ENCODE peak calls at places on chromosomes 16 and 17, in seven cellular contexts. One of them, this sample, is unnamed.

GRCh38 chr17:42980274-42980765 is at the start of gene RUNDC1:
- DNase-seq in colonic mucosa: peak
- DNase-seq in AG04450: peak
- DNase-seq in heart right ventricle: peak
- DNase-seq in esophagus squamous epithelium: peak
- DNase-seq in prostate gland: peak
- DNase-seq in transverse colon: peak
- DNase-seq in this sample: peak

GRCh38 chr16:9047689-9048301 is 43.6 kb upstream of the HAPSTR1 start:
- DNase-seq in transverse colon: peak
- DNase-seq in AG04450: peak
- DNase-seq in prostate gland: peak
- DNase-seq in colonic mucosa: peak
- DNase-seq in esophagus squamous epithelium: peak
- DNase-seq in heart right ventricle: peak
- DNase-seq in this sample: peak

GRCh38 chr17:29214215-29215146 is 32.2 kb upstream of the CRYBA1 start:
- DNase-seq in esophagus squamous epithelium: no peak
- DNase-seq in AG04450: no peak
- DNase-seq in prostate gland: no peak
- DNase-seq in transverse colon: no peak
- DNase-seq in colonic mucosa: no peak
- DNase-seq in heart right ventricle: no peak
- DNase-seq in this sample: no peak

GRCh38 chr17:78343433-78344201 is 16.3 kb downstream of the SOCS3 start:
- DNase-seq in heart right ventricle: no peak
- DNase-seq in prostate gland: no peak
- DNase-seq in transverse colon: peak
- DNase-seq in AG04450: no peak
- DNase-seq in esophagus squamous epithelium: peak
- DNase-seq in colonic mucosa: peak
- DNase-seq in this sample: no peak

GRCh38 chr16:89696598-89697128 is 4.8 kb downstream of the SPATA2L start:
- DNase-seq in heart right ventricle: no peak
- DNase-seq in transverse colon: peak
- DNase-seq in colonic mucosa: no peak
- DNase-seq in prostate gland: no peak
- DNase-seq in AG04450: no peak
- DNase-seq in esophagus squamous epithelium: no peak
- DNase-seq in this sample: no peak

GRCh38 chr17:4162775-4163498 is 19.9 kb downstream of the CYB5D2 start:
- DNase-seq in heart right ventricle: peak
- DNase-seq in AG04450: no peak
- DNase-seq in transverse colon: no peak
- DNase-seq in esophagus squamous epithelium: no peak
- DNase-seq in prostate gland: no peak
- DNase-seq in colonic mucosa: no peak
- DNase-seq in this sample: no peak

GRCh38 chr17:62791235-62792121 is 16.6 kb downstream of the MARCHF10 start:
- DNase-seq in colonic mucosa: no peak
- DNase-seq in AG04450: peak
- DNase-seq in heart right ventricle: no peak
- DNase-seq in prostate gland: no peak
- DNase-seq in esophagus squamous epithelium: no peak
- DNase-seq in transverse colon: no peak
- DNase-seq in this sample: peak

GRCh38 chr17:55458977-55459376 is 37.3 kb upstream of the MMD start:
- DNase-seq in heart right ventricle: no peak
- DNase-seq in AG04450: no peak
- DNase-seq in transverse colon: no peak
- DNase-seq in prostate gland: no peak
- DNase-seq in esophagus squamous epithelium: no peak
- DNase-seq in colonic mucosa: no peak
- DNase-seq in this sample: peak

GRCh38 chr17:4604111-4604644 is 19.8 kb downstream of the SMTNL2 start:
- DNase-seq in colonic mucosa: no peak
- DNase-seq in esophagus squamous epithelium: no peak
- DNase-seq in AG04450: no peak
- DNase-seq in transverse colon: no peak
- DNase-seq in heart right ventricle: peak
- DNase-seq in prostate gland: no peak
- DNase-seq in this sample: peak

DNA sequence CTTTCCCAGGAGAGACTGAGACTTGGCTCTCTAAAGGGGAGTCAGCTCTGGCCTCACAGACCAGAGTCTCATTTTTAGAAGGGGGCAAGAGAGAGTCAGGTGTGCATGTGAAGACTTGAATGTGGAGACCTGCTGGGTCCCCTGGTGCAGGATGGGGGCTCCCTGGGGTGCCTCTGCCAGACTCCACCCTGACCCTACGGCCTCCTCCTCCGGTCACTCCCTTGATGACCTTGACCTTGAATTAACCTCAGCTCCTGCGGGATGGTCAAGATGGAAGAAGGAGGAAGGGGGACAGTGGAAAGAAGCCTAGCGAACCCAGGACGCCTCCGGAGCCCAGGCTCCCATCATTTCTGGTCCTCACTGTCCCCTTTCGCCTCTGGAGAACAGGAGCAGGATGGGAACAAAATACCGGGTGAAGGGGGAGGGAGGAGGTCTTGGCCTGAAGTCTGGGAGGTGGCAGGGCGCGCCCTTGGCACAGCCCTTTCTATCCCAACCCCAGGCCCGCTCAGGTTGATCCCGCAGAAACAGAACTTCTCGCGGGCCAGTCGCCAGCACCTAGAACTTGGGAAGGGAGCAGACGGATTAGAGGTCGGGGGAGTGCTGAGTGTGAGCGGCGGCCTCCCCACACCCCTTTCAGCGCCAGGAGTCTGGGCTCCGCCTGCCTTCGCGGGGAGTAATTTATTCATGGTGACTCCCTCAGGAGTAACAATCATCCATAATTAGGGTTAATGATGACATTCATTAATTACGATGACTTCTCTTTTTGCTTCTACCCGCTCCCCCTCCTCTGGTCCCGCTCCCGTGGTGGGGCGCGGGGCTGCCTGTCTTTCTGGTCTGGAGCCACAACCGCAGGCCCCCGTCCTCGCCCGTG is 1.6 kb downstream of the STAC2 start:
- DNase-seq in prostate gland: no peak
- DNase-seq in transverse colon: no peak
- DNase-seq in AG04450: no peak
- DNase-seq in heart right ventricle: no peak
- DNase-seq in esophagus squamous epithelium: no peak
- DNase-seq in colonic mucosa: no peak
- DNase-seq in this sample: no peak
- H3K4me3 ChIP-seq in prostate gland: peak
- H3K4me3 ChIP-seq in transverse colon: peak
- H3K4me3 ChIP-seq in AG04450: no peak
- H3K4me3 ChIP-seq in heart right ventricle: peak
- H3K4me3 ChIP-seq in esophagus squamous epithelium: peak
- H3K4me3 ChIP-seq in colonic mucosa: no peak
- H3K4me3 ChIP-seq in this sample: no peak

DNA sequence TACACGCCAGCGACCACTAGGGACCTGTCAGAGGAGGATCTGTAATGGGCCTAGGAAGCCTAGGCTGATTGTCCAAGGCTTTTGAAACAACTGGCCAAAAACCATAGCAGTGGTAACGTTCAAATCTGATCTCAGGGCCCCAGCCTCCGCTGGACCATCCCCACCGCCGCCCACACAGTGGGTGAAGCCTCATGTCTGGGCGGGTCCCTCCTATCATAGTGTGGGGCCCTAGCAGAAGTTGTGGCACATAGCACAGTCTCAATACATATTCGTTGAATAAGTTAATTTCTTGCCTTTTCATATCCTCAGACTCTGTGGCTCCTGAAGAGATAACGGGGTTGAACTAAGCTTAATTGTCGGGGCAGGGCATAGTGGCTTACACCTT is 818 bp downstream of the DPH1 start:
- DNase-seq in AG04450: peak
- DNase-seq in esophagus squamous epithelium: no peak
- DNase-seq in prostate gland: no peak
- DNase-seq in colonic mucosa: no peak
- DNase-seq in transverse colon: peak
- DNase-seq in heart right ventricle: no peak
- DNase-seq in this sample: peak
- TF ChIP-seq CTCF in AG04450: peak
- TF ChIP-seq CTCF in esophagus squamous epithelium: peak
- TF ChIP-seq CTCF in prostate gland: peak
- TF ChIP-seq CTCF in colonic mucosa: peak
- TF ChIP-seq CTCF in transverse colon: peak
- TF ChIP-seq CTCF in heart right ventricle: peak
- TF ChIP-seq CTCF in this sample: peak

GRCh38 chr16:54879681-54880080 is 51.0 kb upstream of the IRX5 start:
- DNase-seq in esophagus squamous epithelium: no peak
- DNase-seq in heart right ventricle: no peak
- DNase-seq in AG04450: no peak
- DNase-seq in colonic mucosa: no peak
- DNase-seq in prostate gland: no peak
- DNase-seq in transverse colon: no peak
- DNase-seq in this sample: no peak
- H3K4me3 ChIP-seq in esophagus squamous epithelium: no peak
- H3K4me3 ChIP-seq in heart right ventricle: no peak
- H3K4me3 ChIP-seq in AG04450: no peak
- H3K4me3 ChIP-seq in colonic mucosa: no peak
- H3K4me3 ChIP-seq in prostate gland: no peak
- H3K4me3 ChIP-seq in transverse colon: no peak
- H3K4me3 ChIP-seq in this sample: no peak

DNA sequence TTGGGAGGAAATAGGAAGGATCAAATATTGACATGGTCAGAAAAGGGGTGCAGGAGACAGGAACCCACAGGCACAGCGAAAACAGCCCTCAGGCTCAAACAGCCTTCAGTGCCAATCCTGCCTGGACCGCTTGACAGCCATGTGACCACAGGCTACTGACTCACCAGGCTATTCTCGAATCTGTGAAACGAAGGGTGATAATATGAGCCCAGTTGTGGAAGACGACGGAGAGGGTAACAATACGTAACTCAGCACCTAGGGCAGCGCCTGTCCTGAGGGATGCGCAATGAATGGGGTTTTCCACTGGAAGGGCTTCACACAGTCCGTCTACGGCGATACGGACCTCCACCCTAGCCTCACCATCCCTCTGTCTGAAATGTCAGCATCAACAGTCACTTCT is 117.3 kb upstream of the RCVRN start:
- DNase-seq in prostate gland: no peak
- DNase-seq in transverse colon: no peak
- DNase-seq in AG04450: no peak
- DNase-seq in esophagus squamous epithelium: no peak
- DNase-seq in heart right ventricle: no peak
- DNase-seq in colonic mucosa: no peak
- DNase-seq in this sample: no peak
- TF ChIP-seq CTCF in prostate gland: no peak
- TF ChIP-seq CTCF in transverse colon: no peak
- TF ChIP-seq CTCF in AG04450: no peak
- TF ChIP-seq CTCF in esophagus squamous epithelium: no peak
- TF ChIP-seq CTCF in heart right ventricle: no peak
- TF ChIP-seq CTCF in colonic mucosa: no peak
- TF ChIP-seq CTCF in this sample: no peak

GRCh38 chr17:65851965-65852736 is 290.7 kb upstream of the AXIN2 start:
- DNase-seq in transverse colon: no peak
- DNase-seq in esophagus squamous epithelium: no peak
- DNase-seq in colonic mucosa: no peak
- DNase-seq in AG04450: no peak
- DNase-seq in heart right ventricle: no peak
- DNase-seq in prostate gland: no peak
- DNase-seq in this sample: no peak

GRCh38 chr17:65855245-65855644 is 293.8 kb upstream of the AXIN2 start:
- DNase-seq in AG04450: no peak
- DNase-seq in heart right ventricle: no peak
- DNase-seq in prostate gland: no peak
- DNase-seq in esophagus squamous epithelium: no peak
- DNase-seq in transverse colon: no peak
- DNase-seq in colonic mucosa: peak
- DNase-seq in this sample: peak

GRCh38 chr17:65855675-65856074 is 294.2 kb upstream of the AXIN2 start:
- DNase-seq in esophagus squamous epithelium: no peak
- DNase-seq in prostate gland: no peak
- DNase-seq in colonic mucosa: no peak
- DNase-seq in AG04450: no peak
- DNase-seq in transverse colon: no peak
- DNase-seq in heart right ventricle: no peak
- DNase-seq in this sample: no peak

GRCh38 chr17:65857713-65858112 is 296.3 kb upstream of the AXIN2 start:
- DNase-seq in esophagus squamous epithelium: no peak
- DNase-seq in transverse colon: no peak
- DNase-seq in AG04450: no peak
- DNase-seq in heart right ventricle: no peak
- DNase-seq in prostate gland: no peak
- DNase-seq in colonic mucosa: no peak
- DNase-seq in this sample: no peak

DNA sequence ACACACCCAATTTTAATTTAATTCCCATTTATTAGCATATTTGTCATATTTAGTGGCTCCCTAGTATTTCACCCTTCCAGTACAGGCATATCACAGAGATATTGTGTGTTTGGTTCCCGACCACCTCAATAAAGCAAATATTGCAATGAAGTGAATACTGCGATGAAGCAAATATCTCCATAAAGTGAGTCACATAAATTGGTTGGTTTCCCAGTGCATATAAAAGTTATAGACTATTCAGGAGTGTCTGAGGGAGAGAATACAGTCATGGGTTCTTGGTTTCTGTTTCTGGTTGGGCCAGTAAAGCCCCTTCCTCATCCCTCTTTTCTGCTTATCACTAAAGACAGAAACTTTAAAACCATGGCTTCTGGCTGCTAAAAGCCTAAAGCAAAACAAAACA is 295.4 kb upstream of the AXIN2 start:
- DNase-seq in prostate gland: no peak
- DNase-seq in heart right ventricle: no peak
- DNase-seq in colonic mucosa: no peak
- DNase-seq in transverse colon: no peak
- DNase-seq in esophagus squamous epithelium: no peak
- DNase-seq in AG04450: no peak
- DNase-seq in this sample: peak
- H3K4me3 ChIP-seq in prostate gland: no peak
- H3K4me3 ChIP-seq in heart right ventricle: no peak
- H3K4me3 ChIP-seq in colonic mucosa: no peak
- H3K4me3 ChIP-seq in transverse colon: no peak
- H3K4me3 ChIP-seq in esophagus squamous epithelium: no peak
- H3K4me3 ChIP-seq in AG04450: no peak
- H3K4me3 ChIP-seq in this sample: no peak

This sample was measured in fibroblast of pulmonary artery.